ENCODE peak calls at places on chromosome 16, in ten cellular contexts. S is AG10803; W is effector memory CD4-positive, alpha-beta T cell; D is GOT3; T is stimulated activated CD4-positive, alpha-beta T cell treated with anti-CD3 and anti-CD28 coated beads, Interleukin-2, amount 100 ng/mL, for 24 hours; A is body of pancreas; K is Caki2; B is endothelial cell; J is PC-9; Z is HCEC 1CT. L is an unnamed sample.

GRCh38 chr16:74585846-74586392 is 21.0 kb downstream of the GLG1 start:
- DNase-seq in S (no peak), W (no peak), D (no peak), T (no peak), A (no peak), K (no peak), B (no peak), J (no peak), Z (no peak), L (no peak)

GRCh38 chr16:85390511-85391174 is 222.5 kb upstream of the GSE1 start:
- DNase-seq in S (peak), W (no peak), D (peak), T (no peak), A (peak), K (peak), B (peak), J (peak), Z (peak), L (no peak)

GRCh38 chr16:16014329-16015224 is 65.2 kb downstream of the ABCC1 start:
- DNase-seq in S (peak), W (no peak), D (no peak), T (no peak), A (peak), K (peak), B (no peak), J (peak), Z (no peak), L (no peak)

GRCh38 chr16:75250089-75250808 is 1.2 kb downstream of the BCAR1 start:
- DNase-seq in S (no peak), W (no peak), D (no peak), T (no peak), A (peak), K (no peak), B (no peak), J (peak), Z (no peak), L (no peak)

GRCh38 chr16:10881479-10882030 is 4.6 kb downstream of the CIITA start:
- DNase-seq in S (no peak), W (no peak), D (no peak), T (no peak), A (no peak), K (no peak), B (no peak), J (no peak), Z (no peak), L (no peak)

GRCh38 chr16:67560827-67561342 is 1.4 kb upstream of the CTCF start:
- DNase-seq in S (no peak), W (no peak), D (no peak), T (no peak), A (no peak), K (no peak), B (no peak), J (no peak), Z (no peak), L (no peak)

GRCh38 chr16:64864232-64864803 is 257.5 kb downstream of the CDH11 start:
- DNase-seq in S (peak), W (no peak), D (no peak), T (no peak), A (no peak), K (peak), B (no peak), J (no peak), Z (peak), L (no peak)

GRCh38 chr16:22330326-22330725 is 33.1 kb downstream of the POLR3E start:
- DNase-seq in S (no peak), W (no peak), D (no peak), T (no peak), A (no peak), K (no peak), B (no peak), J (no peak), Z (no peak), L (no peak)

GRCh38 chr16:64437706-64438329 is 684.0 kb downstream of the CDH11 start:
- DNase-seq in S (no peak), W (no peak), D (no peak), T (no peak), A (no peak), K (no peak), B (no peak), J (no peak), Z (no peak), L (no peak)

GRCh38 chr16:81695431-81695890 is 83.6 kb upstream of the PLCG2 start:
- DNase-seq in S (peak), W (no peak), D (no peak), T (no peak), A (no peak), K (no peak), B (no peak), J (no peak), Z (no peak), L (no peak)

GRCh38 chr16:26071383-26071782 is 379.6 kb downstream of the HS3ST4 start:
- DNase-seq in S (no peak), W (no peak), D (no peak), T (no peak), A (no peak), K (no peak), B (no peak), J (no peak), Z (no peak), L (no peak)

GRCh38 chr16:83160609-83161008 is 533.8 kb downstream of the CDH13 start:
- DNase-seq in S (no peak), W (no peak), D (no peak), T (no peak), A (no peak), K (no peak), B (no peak), J (no peak), Z (no peak), L (no peak)

GRCh38 chr16:55671206-55671973 is 15.6 kb downstream of the SLC6A2 start:
- DNase-seq in S (no peak), W (no peak), D (no peak), T (no peak), A (no peak), K (no peak), B (no peak), J (no peak), Z (no peak), L (no peak)

GRCh38 chr16:88619859-88620655 is 18.3 kb upstream of the IL17C start:
- DNase-seq in S (no peak), W (peak), D (no peak), T (peak), A (no peak), K (no peak), B (no peak), J (no peak), Z (peak), L (peak)

GRCh38 chr16:35201151-35201550 is 1741.7 kb downstream of the TP53TG3F start:
- DNase-seq in S (no peak), W (no peak), D (no peak), T (no peak), A (no peak), K (no peak), B (no peak), J (no peak), Z (no peak), L (no peak)

GRCh38 chr16:83689385-83689831 is 118.4 kb upstream of the HSBP1 start:
- DNase-seq in S (peak), W (no peak), D (no peak), T (no peak), A (no peak), K (peak), B (no peak), J (no peak), Z (peak), L (no peak)

GRCh38 chr16:65285128-65286120 is 163.6 kb upstream of the CDH11 start:
- DNase-seq in S (peak), W (no peak), D (no peak), T (no peak), A (no peak), K (no peak), B (no peak), J (no peak), Z (peak), L (no peak)

GRCh38 chr16:67011274-67011673 is 17.7 kb upstream of the CBFB start:
- DNase-seq in S (no peak), W (no peak), D (no peak), T (no peak), A (no peak), K (no peak), B (no peak), J (no peak), Z (no peak), L (no peak)

GRCh38 chr16:8848939-8849391 is 19.8 kb downstream of the CARHSP1 start:
- DNase-seq in S (peak), W (no peak), D (no peak), T (no peak), A (no peak), K (no peak), B (no peak), J (no peak), Z (peak), L (no peak)

GRCh38 chr16:521381-522210 is 5.9 kb upstream of the CAPN15 start:
- DNase-seq in S (no peak), W (no peak), D (no peak), T (no peak), A (peak), K (no peak), B (no peak), J (peak), Z (no peak), L (no peak)

L was measured in stimulated activated naive CD4-positive, alpha-beta T cell treated with Interleukin-2 at 50 U/mL for 16 hours.